ENCODE peak calls at places on chromosomes 12 and 14, in seven cellular contexts. One of them, this sample, is unnamed.

GRCh38 chr12:132084681-132085635 is 59.2 kb downstream of the DDX51 start:
- DNase-seq in cardiac fibroblast: peak; percentile 52
- DNase-seq in left cardiac atrium: peak; percentile 83
- DNase-seq in stimulated activated CD4-positive, alpha-beta T cell treated with anti-CD3 and anti-CD28 coated beads, Interleukin-15, amount 100 ng/mL, for 1 hour: peak; percentile 19
- DNase-seq in effector memory CD4-positive, alpha-beta T cell: peak; percentile 44
- DNase-seq in WTC11: peak; percentile 68
- DNase-seq in occipital lobe: no peak
- DNase-seq in this sample: peak; percentile 64

GRCh38 chr14:92622311-92622710 is 108.7 kb downstream of the RIN3 start:
- DNase-seq in cardiac fibroblast: no peak
- DNase-seq in left cardiac atrium: no peak
- DNase-seq in stimulated activated CD4-positive, alpha-beta T cell treated with anti-CD3 and anti-CD28 coated beads, Interleukin-15, amount 100 ng/mL, for 1 hour: no peak
- DNase-seq in effector memory CD4-positive, alpha-beta T cell: no peak
- DNase-seq in WTC11: no peak
- DNase-seq in occipital lobe: no peak
- DNase-seq in this sample: no peak

GRCh38 chr12:109466821-109467220 is 10.3 kb downstream of the KCTD10 start:
- DNase-seq in cardiac fibroblast: no peak
- DNase-seq in left cardiac atrium: no peak
- DNase-seq in stimulated activated CD4-positive, alpha-beta T cell treated with anti-CD3 and anti-CD28 coated beads, Interleukin-15, amount 100 ng/mL, for 1 hour: no peak
- DNase-seq in effector memory CD4-positive, alpha-beta T cell: no peak
- DNase-seq in WTC11: no peak
- DNase-seq in occipital lobe: no peak
- DNase-seq in this sample: no peak

GRCh38 chr12:97464241-97465011 is 1.8 kb downstream of the RMST start:
- DNase-seq in cardiac fibroblast: no peak
- DNase-seq in left cardiac atrium: no peak
- DNase-seq in stimulated activated CD4-positive, alpha-beta T cell treated with anti-CD3 and anti-CD28 coated beads, Interleukin-15, amount 100 ng/mL, for 1 hour: no peak
- DNase-seq in effector memory CD4-positive, alpha-beta T cell: no peak
- DNase-seq in WTC11: peak; percentile 14
- DNase-seq in occipital lobe: no peak
- DNase-seq in this sample: no peak

GRCh38 chr12:4609071-4609470 is 39.8 kb downstream of the AKAP3 start:
- DNase-seq in cardiac fibroblast: no peak
- DNase-seq in left cardiac atrium: no peak
- DNase-seq in stimulated activated CD4-positive, alpha-beta T cell treated with anti-CD3 and anti-CD28 coated beads, Interleukin-15, amount 100 ng/mL, for 1 hour: no peak
- DNase-seq in effector memory CD4-positive, alpha-beta T cell: no peak
- DNase-seq in WTC11: no peak
- DNase-seq in occipital lobe: no peak
- DNase-seq in this sample: no peak

GRCh38 chr12:6667559-6668210 is 4.8 kb upstream of the ING4 start:
- DNase-seq in cardiac fibroblast: no peak
- DNase-seq in left cardiac atrium: no peak
- DNase-seq in stimulated activated CD4-positive, alpha-beta T cell treated with anti-CD3 and anti-CD28 coated beads, Interleukin-15, amount 100 ng/mL, for 1 hour: no peak
- DNase-seq in effector memory CD4-positive, alpha-beta T cell: no peak
- DNase-seq in WTC11: peak; percentile 22
- DNase-seq in occipital lobe: no peak
- DNase-seq in this sample: no peak

GRCh38 chr12:43210437-43211197 is 341.4 kb downstream of the ADAMTS20 start:
- DNase-seq in cardiac fibroblast: peak; percentile 85
- DNase-seq in left cardiac atrium: no peak
- DNase-seq in stimulated activated CD4-positive, alpha-beta T cell treated with anti-CD3 and anti-CD28 coated beads, Interleukin-15, amount 100 ng/mL, for 1 hour: no peak
- DNase-seq in effector memory CD4-positive, alpha-beta T cell: no peak
- DNase-seq in WTC11: no peak
- DNase-seq in occipital lobe: no peak
- DNase-seq in this sample: peak; percentile 52

GRCh38 chr12:106211973-106212372 is 35.8 kb downstream of the CKAP4 start:
- DNase-seq in cardiac fibroblast: no peak
- DNase-seq in left cardiac atrium: no peak
- DNase-seq in stimulated activated CD4-positive, alpha-beta T cell treated with anti-CD3 and anti-CD28 coated beads, Interleukin-15, amount 100 ng/mL, for 1 hour: no peak
- DNase-seq in effector memory CD4-positive, alpha-beta T cell: no peak
- DNase-seq in WTC11: no peak
- DNase-seq in occipital lobe: no peak
- DNase-seq in this sample: no peak

GRCh38 chr14:22513066-22513812 is 75.8 kb downstream of the DAD1 start:
- DNase-seq in cardiac fibroblast: no peak
- DNase-seq in left cardiac atrium: no peak
- DNase-seq in stimulated activated CD4-positive, alpha-beta T cell treated with anti-CD3 and anti-CD28 coated beads, Interleukin-15, amount 100 ng/mL, for 1 hour: no peak
- DNase-seq in effector memory CD4-positive, alpha-beta T cell: no peak
- DNase-seq in WTC11: no peak
- DNase-seq in occipital lobe: no peak
- DNase-seq in this sample: no peak

GRCh38 chr14:73133795-73134194 is 2.5 kb upstream of the PSEN1 start:
- DNase-seq in cardiac fibroblast: no peak
- DNase-seq in left cardiac atrium: no peak
- DNase-seq in stimulated activated CD4-positive, alpha-beta T cell treated with anti-CD3 and anti-CD28 coated beads, Interleukin-15, amount 100 ng/mL, for 1 hour: no peak
- DNase-seq in effector memory CD4-positive, alpha-beta T cell: no peak
- DNase-seq in WTC11: no peak
- DNase-seq in occipital lobe: no peak
- DNase-seq in this sample: no peak

GRCh38 chr12:56271031-56271430 is 4.3 kb downstream of the COQ10A start:
- DNase-seq in cardiac fibroblast: peak; percentile 46
- DNase-seq in left cardiac atrium: no peak
- DNase-seq in stimulated activated CD4-positive, alpha-beta T cell treated with anti-CD3 and anti-CD28 coated beads, Interleukin-15, amount 100 ng/mL, for 1 hour: no peak
- DNase-seq in effector memory CD4-positive, alpha-beta T cell: no peak
- DNase-seq in WTC11: no peak
- DNase-seq in occipital lobe: no peak
- DNase-seq in this sample: no peak

GRCh38 chr12:96368233-96368632 is 32.0 kb downstream of the CDK17 start:
- DNase-seq in cardiac fibroblast: no peak
- DNase-seq in left cardiac atrium: no peak
- DNase-seq in stimulated activated CD4-positive, alpha-beta T cell treated with anti-CD3 and anti-CD28 coated beads, Interleukin-15, amount 100 ng/mL, for 1 hour: no peak
- DNase-seq in effector memory CD4-positive, alpha-beta T cell: no peak
- DNase-seq in WTC11: no peak
- DNase-seq in occipital lobe: peak; percentile 15
- DNase-seq in this sample: no peak

GRCh38 chr12:102903318-102904007 is 13.6 kb downstream of the PAH start:
- DNase-seq in cardiac fibroblast: no peak
- DNase-seq in left cardiac atrium: no peak
- DNase-seq in stimulated activated CD4-positive, alpha-beta T cell treated with anti-CD3 and anti-CD28 coated beads, Interleukin-15, amount 100 ng/mL, for 1 hour: no peak
- DNase-seq in effector memory CD4-positive, alpha-beta T cell: no peak
- DNase-seq in WTC11: no peak
- DNase-seq in occipital lobe: no peak
- DNase-seq in this sample: no peak

GRCh38 chr12:94459773-94460593 is at the start of gene CEP83:
- DNase-seq in cardiac fibroblast: peak; percentile 93
- DNase-seq in left cardiac atrium: peak; percentile 99
- DNase-seq in stimulated activated CD4-positive, alpha-beta T cell treated with anti-CD3 and anti-CD28 coated beads, Interleukin-15, amount 100 ng/mL, for 1 hour: peak; percentile 87
- DNase-seq in effector memory CD4-positive, alpha-beta T cell: peak; percentile 89
- DNase-seq in WTC11: peak; percentile 86
- DNase-seq in occipital lobe: peak; percentile 98
- DNase-seq in this sample: peak; percentile 97

GRCh38 chr14:79781882-79782281 is 429.4 kb downstream of the DIO2 start:
- DNase-seq in cardiac fibroblast: peak; percentile 29
- DNase-seq in left cardiac atrium: no peak
- DNase-seq in stimulated activated CD4-positive, alpha-beta T cell treated with anti-CD3 and anti-CD28 coated beads, Interleukin-15, amount 100 ng/mL, for 1 hour: no peak
- DNase-seq in effector memory CD4-positive, alpha-beta T cell: no peak
- DNase-seq in WTC11: no peak
- DNase-seq in occipital lobe: no peak
- DNase-seq in this sample: no peak

GRCh38 chr14:38107216-38107631 is 100.5 kb upstream of the SSTR1 start:
- DNase-seq in cardiac fibroblast: no peak
- DNase-seq in left cardiac atrium: no peak
- DNase-seq in stimulated activated CD4-positive, alpha-beta T cell treated with anti-CD3 and anti-CD28 coated beads, Interleukin-15, amount 100 ng/mL, for 1 hour: no peak
- DNase-seq in effector memory CD4-positive, alpha-beta T cell: no peak
- DNase-seq in WTC11: no peak
- DNase-seq in occipital lobe: no peak
- DNase-seq in this sample: no peak

GRCh38 chr14:35556548-35556947 is 22.6 kb downstream of the INSM2 start:
- DNase-seq in cardiac fibroblast: no peak
- DNase-seq in left cardiac atrium: no peak
- DNase-seq in stimulated activated CD4-positive, alpha-beta T cell treated with anti-CD3 and anti-CD28 coated beads, Interleukin-15, amount 100 ng/mL, for 1 hour: no peak
- DNase-seq in effector memory CD4-positive, alpha-beta T cell: no peak
- DNase-seq in WTC11: no peak
- DNase-seq in occipital lobe: no peak
- DNase-seq in this sample: no peak

GRCh38 chr12:25438638-25439037 is 114.4 kb downstream of the LMNTD1 start:
- DNase-seq in cardiac fibroblast: peak; percentile 45
- DNase-seq in left cardiac atrium: no peak
- DNase-seq in stimulated activated CD4-positive, alpha-beta T cell treated with anti-CD3 and anti-CD28 coated beads, Interleukin-15, amount 100 ng/mL, for 1 hour: no peak
- DNase-seq in effector memory CD4-positive, alpha-beta T cell: no peak
- DNase-seq in WTC11: no peak
- DNase-seq in occipital lobe: no peak
- DNase-seq in this sample: no peak

GRCh38 chr12:57602544-57602943 is 2.1 kb upstream of the DTX3 start:
- DNase-seq in cardiac fibroblast: no peak
- DNase-seq in left cardiac atrium: no peak
- DNase-seq in stimulated activated CD4-positive, alpha-beta T cell treated with anti-CD3 and anti-CD28 coated beads, Interleukin-15, amount 100 ng/mL, for 1 hour: no peak
- DNase-seq in effector memory CD4-positive, alpha-beta T cell: no peak
- DNase-seq in WTC11: no peak
- DNase-seq in occipital lobe: no peak
- DNase-seq in this sample: no peak

GRCh38 chr14:23626946-23627345 is 9.2 kb upstream of the DHRS2 start:
- DNase-seq in cardiac fibroblast: no peak
- DNase-seq in left cardiac atrium: no peak
- DNase-seq in stimulated activated CD4-positive, alpha-beta T cell treated with anti-CD3 and anti-CD28 coated beads, Interleukin-15, amount 100 ng/mL, for 1 hour: no peak
- DNase-seq in effector memory CD4-positive, alpha-beta T cell: no peak
- DNase-seq in WTC11: no peak
- DNase-seq in occipital lobe: no peak
- DNase-seq in this sample: no peak

GRCh38 chr12:115794659-115795081 is 482.8 kb downstream of the MED13L start:
- DNase-seq in cardiac fibroblast: no peak
- DNase-seq in left cardiac atrium: no peak
- DNase-seq in stimulated activated CD4-positive, alpha-beta T cell treated with anti-CD3 and anti-CD28 coated beads, Interleukin-15, amount 100 ng/mL, for 1 hour: no peak
- DNase-seq in effector memory CD4-positive, alpha-beta T cell: no peak
- DNase-seq in WTC11: no peak
- DNase-seq in occipital lobe: no peak
- DNase-seq in this sample: no peak

GRCh38 chr12:12091977-12092663 is 21.4 kb downstream of the BCL2L14 start:
- DNase-seq in cardiac fibroblast: no peak
- DNase-seq in left cardiac atrium: no peak
- DNase-seq in stimulated activated CD4-positive, alpha-beta T cell treated with anti-CD3 and anti-CD28 coated beads, Interleukin-15, amount 100 ng/mL, for 1 hour: no peak
- DNase-seq in effector memory CD4-positive, alpha-beta T cell: no peak
- DNase-seq in WTC11: no peak
- DNase-seq in occipital lobe: no peak
- DNase-seq in this sample: no peak

GRCh38 chr14:58353516-58354299 is 42.0 kb upstream of the TOMM20L start:
- DNase-seq in cardiac fibroblast: no peak
- DNase-seq in left cardiac atrium: no peak
- DNase-seq in stimulated activated CD4-positive, alpha-beta T cell treated with anti-CD3 and anti-CD28 coated beads, Interleukin-15, amount 100 ng/mL, for 1 hour: no peak
- DNase-seq in effector memory CD4-positive, alpha-beta T cell: no peak
- DNase-seq in WTC11: no peak
- DNase-seq in occipital lobe: no peak
- DNase-seq in this sample: no peak

GRCh38 chr12:108053512-108053911 is 75.6 kb upstream of the WSCD2 start:
- DNase-seq in cardiac fibroblast: no peak
- DNase-seq in left cardiac atrium: no peak
- DNase-seq in stimulated activated CD4-positive, alpha-beta T cell treated with anti-CD3 and anti-CD28 coated beads, Interleukin-15, amount 100 ng/mL, for 1 hour: no peak
- DNase-seq in effector memory CD4-positive, alpha-beta T cell: no peak
- DNase-seq in WTC11: no peak
- DNase-seq in occipital lobe: no peak
- DNase-seq in this sample: no peak

GRCh38 chr12:47990351-47991105 is 13.7 kb downstream of the COL2A1 start:
- DNase-seq in cardiac fibroblast: peak; percentile 14
- DNase-seq in left cardiac atrium: no peak
- DNase-seq in stimulated activated CD4-positive, alpha-beta T cell treated with anti-CD3 and anti-CD28 coated beads, Interleukin-15, amount 100 ng/mL, for 1 hour: no peak
- DNase-seq in effector memory CD4-positive, alpha-beta T cell: no peak
- DNase-seq in WTC11: no peak
- DNase-seq in occipital lobe: no peak
- DNase-seq in this sample: no peak

GRCh38 chr12:64701283-64701682 is 57.9 kb downstream of the GNS start:
- DNase-seq in cardiac fibroblast: no peak
- DNase-seq in left cardiac atrium: no peak
- DNase-seq in stimulated activated CD4-positive, alpha-beta T cell treated with anti-CD3 and anti-CD28 coated beads, Interleukin-15, amount 100 ng/mL, for 1 hour: no peak
- DNase-seq in effector memory CD4-positive, alpha-beta T cell: no peak
- DNase-seq in WTC11: no peak
- DNase-seq in occipital lobe: no peak
- DNase-seq in this sample: no peak

GRCh38 chr12:13135336-13136178 is 32.1 kb upstream of the GSG1 start:
- DNase-seq in cardiac fibroblast: peak; percentile 87
- DNase-seq in left cardiac atrium: peak; percentile 37
- DNase-seq in stimulated activated CD4-positive, alpha-beta T cell treated with anti-CD3 and anti-CD28 coated beads, Interleukin-15, amount 100 ng/mL, for 1 hour: no peak
- DNase-seq in effector memory CD4-positive, alpha-beta T cell: no peak
- DNase-seq in WTC11: peak; percentile 30
- DNase-seq in occipital lobe: peak; percentile 17
- DNase-seq in this sample: no peak

GRCh38 chr14:58026219-58026618 is 125.8 kb downstream of the ARMH4 start:
- DNase-seq in cardiac fibroblast: no peak
- DNase-seq in left cardiac atrium: no peak
- DNase-seq in stimulated activated CD4-positive, alpha-beta T cell treated with anti-CD3 and anti-CD28 coated beads, Interleukin-15, amount 100 ng/mL, for 1 hour: no peak
- DNase-seq in effector memory CD4-positive, alpha-beta T cell: no peak
- DNase-seq in WTC11: no peak
- DNase-seq in occipital lobe: no peak
- DNase-seq in this sample: no peak

GRCh38 chr14:50064993-50065392 is 51.4 kb downstream of the VCPKMT start:
- DNase-seq in cardiac fibroblast: peak; percentile 24
- DNase-seq in left cardiac atrium: no peak
- DNase-seq in stimulated activated CD4-positive, alpha-beta T cell treated with anti-CD3 and anti-CD28 coated beads, Interleukin-15, amount 100 ng/mL, for 1 hour: peak; percentile 20
- DNase-seq in effector memory CD4-positive, alpha-beta T cell: peak; percentile 44
- DNase-seq in WTC11: no peak
- DNase-seq in occipital lobe: no peak
- DNase-seq in this sample: no peak

GRCh38 chr12:25130741-25131188 is 64.2 kb downstream of the DNAI7 start:
- DNase-seq in cardiac fibroblast: peak; percentile 69
- DNase-seq in left cardiac atrium: no peak
- DNase-seq in stimulated activated CD4-positive, alpha-beta T cell treated with anti-CD3 and anti-CD28 coated beads, Interleukin-15, amount 100 ng/mL, for 1 hour: no peak
- DNase-seq in effector memory CD4-positive, alpha-beta T cell: no peak
- DNase-seq in WTC11: no peak
- DNase-seq in occipital lobe: no peak
- DNase-seq in this sample: no peak

GRCh38 chr12:11771895-11772502 is 122.5 kb downstream of the ETV6 start:
- DNase-seq in cardiac fibroblast: peak; percentile 45
- DNase-seq in left cardiac atrium: no peak
- DNase-seq in stimulated activated CD4-positive, alpha-beta T cell treated with anti-CD3 and anti-CD28 coated beads, Interleukin-15, amount 100 ng/mL, for 1 hour: no peak
- DNase-seq in effector memory CD4-positive, alpha-beta T cell: no peak
- DNase-seq in WTC11: no peak
- DNase-seq in occipital lobe: no peak
- DNase-seq in this sample: no peak

GRCh38 chr12:46368138-46368537 is 4.4 kb downstream of the SLC38A2 start:
- DNase-seq in cardiac fibroblast: peak; percentile 44
- DNase-seq in left cardiac atrium: no peak
- DNase-seq in stimulated activated CD4-positive, alpha-beta T cell treated with anti-CD3 and anti-CD28 coated beads, Interleukin-15, amount 100 ng/mL, for 1 hour: no peak
- DNase-seq in effector memory CD4-positive, alpha-beta T cell: no peak
- DNase-seq in WTC11: no peak
- DNase-seq in occipital lobe: no peak
- DNase-seq in this sample: no peak

GRCh38 chr14:101897326-101897725 is 67.0 kb upstream of the DYNC1H1 start:
- DNase-seq in cardiac fibroblast: no peak
- DNase-seq in left cardiac atrium: no peak
- DNase-seq in stimulated activated CD4-positive, alpha-beta T cell treated with anti-CD3 and anti-CD28 coated beads, Interleukin-15, amount 100 ng/mL, for 1 hour: no peak
- DNase-seq in effector memory CD4-positive, alpha-beta T cell: no peak
- DNase-seq in WTC11: no peak
- DNase-seq in occipital lobe: no peak
- DNase-seq in this sample: no peak

GRCh38 chr14:93937519-93937918 is 10.4 kb downstream of the FAM181A start:
- DNase-seq in cardiac fibroblast: no peak
- DNase-seq in left cardiac atrium: no peak
- DNase-seq in stimulated activated CD4-positive, alpha-beta T cell treated with anti-CD3 and anti-CD28 coated beads, Interleukin-15, amount 100 ng/mL, for 1 hour: no peak
- DNase-seq in effector memory CD4-positive, alpha-beta T cell: no peak
- DNase-seq in WTC11: no peak
- DNase-seq in occipital lobe: no peak
- DNase-seq in this sample: no peak

GRCh38 chr12:16272222-16272621 is 5.3 kb downstream of the SLC15A5 start:
- DNase-seq in cardiac fibroblast: peak; percentile 20
- DNase-seq in left cardiac atrium: no peak
- DNase-seq in stimulated activated CD4-positive, alpha-beta T cell treated with anti-CD3 and anti-CD28 coated beads, Interleukin-15, amount 100 ng/mL, for 1 hour: no peak
- DNase-seq in effector memory CD4-positive, alpha-beta T cell: no peak
- DNase-seq in WTC11: no peak
- DNase-seq in occipital lobe: no peak
- DNase-seq in this sample: no peak

GRCh38 chr12:24198070-24198469 is 248.6 kb upstream of the SOX5 start:
- DNase-seq in cardiac fibroblast: peak; percentile 50
- DNase-seq in left cardiac atrium: no peak
- DNase-seq in stimulated activated CD4-positive, alpha-beta T cell treated with anti-CD3 and anti-CD28 coated beads, Interleukin-15, amount 100 ng/mL, for 1 hour: no peak
- DNase-seq in effector memory CD4-positive, alpha-beta T cell: no peak
- DNase-seq in WTC11: no peak
- DNase-seq in occipital lobe: no peak
- DNase-seq in this sample: no peak